ENCODE peak calls at places on chromosomes 11 and 22, in four cellular contexts. S, H, E and O are unnamed samples.

GRCh38 chr22:48827228-48827810 is 1000.4 kb downstream of the BRD1 start:
- DNase-seq in S (no peak), H (no peak), E (no peak), O (peak; percentile 39)

GRCh38 chr11:37858398-37858797 is 1260.4 kb upstream of the RAG2 start:
- DNase-seq in S (no peak), H (no peak), E (no peak), O (no peak)

GRCh38 chr11:126874831-126875230 is 125.7 kb downstream of the KIRREL3 start:
- DNase-seq in S (peak; percentile 13), H (no peak), E (no peak), O (no peak)

GRCh38 chr11:72741429-72741833 is 10.8 kb downstream of the ARAP1 start:
- DNase-seq in S (peak; percentile 78), H (no peak), E (peak; percentile 56), O (no peak)

GRCh38 chr22:43185860-43186261 is 1.1 kb downstream of the TTLL12 start:
- DNase-seq in S (peak; percentile 33), H (no peak), E (peak; percentile 45), O (no peak)

GRCh38 chr22:49590851-49591445 is 236.7 kb downstream of the BRD1 start:
- DNase-seq in S (no peak), H (no peak), E (no peak), O (peak; percentile 33)

GRCh38 chr11:75262436-75262835 is 21.9 kb downstream of the TPBGL start:
- DNase-seq in S (no peak), H (no peak), E (no peak), O (no peak)

GRCh38 chr22:47990486-47990885 is 1228.0 kb downstream of the TBC1D22A start:
- DNase-seq in S (no peak), H (no peak), E (no peak), O (no peak)

GRCh38 chr22:31637938-31638618 is 23.9 kb downstream of the PISD start:
- DNase-seq in S (no peak), H (no peak), E (no peak), O (no peak)

GRCh38 chr11:74195828-74196227 is 24.7 kb downstream of the PPME1 start:
- DNase-seq in S (no peak), H (no peak), E (no peak), O (no peak)

GRCh38 chr11:2382927-2383822 is 6.1 kb downstream of the CD81 start:
- DNase-seq in S (no peak), H (no peak), E (no peak), O (no peak)

GRCh38 chr11:76680517-76681425 is 10.2 kb upstream of the LRRC32 start:
- DNase-seq in S (peak; percentile 81), H (no peak), E (peak; percentile 60), O (peak; percentile 49)

GRCh38 chr22:26658161-26658560 is 773 bp downstream of the MIAT start:
- DNase-seq in S (no peak), H (no peak), E (no peak), O (no peak)

GRCh38 chr11:26551186-26551801 is 20.8 kb downstream of the MUC15 start:
- DNase-seq in S (no peak), H (no peak), E (no peak), O (no peak)
- TF ChIP-seq BRCA1 in S (no peak), H (no peak), E (no peak), O (no peak)

GRCh38 chr11:69669486-69669885 is 5.7 kb downstream of the LTO1 start:
- DNase-seq in S (no peak), H (no peak), E (no peak), O (no peak)
- TF ChIP-seq BRCA1 in S (no peak), H (no peak), E (no peak), O (no peak)

GRCh38 chr22:19663821-19664325 is 50.4 kb upstream of the SEPTIN5 start:
- DNase-seq in S (peak; percentile 65), H (no peak), E (no peak), O (peak; percentile 50)
- TF ChIP-seq BRCA1 in S (no peak), H (no peak), E (no peak), O (no peak)

GRCh38 chr11:18701614-18702216 is 3.1 kb downstream of the TMEM86A start:
- DNase-seq in S (no peak), H (no peak), E (no peak), O (no peak)
- TF ChIP-seq BRCA1 in S (no peak), H (no peak), E (no peak), O (no peak)

GRCh38 chr11:112608466-112608865 is 347.8 kb upstream of the PLET1 start:
- DNase-seq in S (no peak), H (no peak), E (no peak), O (no peak)
- TF ChIP-seq BRCA1 in S (no peak), H (no peak), E (no peak), O (no peak)